ENCODE peak calls at places on chromosomes 13 and 19, in four cellular contexts. Z is choroid plexus epithelial cell, Y is HCT116, S is RWPE1. F is an unnamed sample.

GRCh38 chr19:32318884-32319520 is 26.4 kb upstream of the ZNF507 start:
- DNase-seq in Z (peak; percentile 5), S (peak; percentile 21), Y (peak; percentile 8), F (peak; percentile 21)

GRCh38 chr19:47587295-47587694 is 14.3 kb upstream of the ZNF541 start:
- DNase-seq in S (peak; percentile 30), Y (no peak), Z (peak; percentile 66), F (no peak)

GRCh38 chr13:72850959-72851677 is 69.2 kb downstream of the PIBF1 start:
- DNase-seq in Z (no peak), S (no peak), Y (no peak), F (no peak)

GRCh38 chr19:1875646-1876493 is 9.4 kb downstream of the ABHD17A start:
- DNase-seq in Z (peak; percentile 88), S (peak; percentile 67), Y (peak; percentile 68), F (peak; percentile 91)

GRCh38 chr19:58513694-58514563 is 2.1 kb upstream of the SLC27A5 start:
- DNase-seq in Z (peak; percentile 94), Y (peak; percentile 86), S (peak; percentile 76), F (peak; percentile 92)

GRCh38 chr13:49524740-49525501 is 29.2 kb downstream of the PHF11 start:
- DNase-seq in S (no peak), Z (no peak), Y (no peak), F (no peak)

GRCh38 chr19:8261881-8262280 is 46.3 kb downstream of the CD320 start:
- DNase-seq in Y (no peak), Z (no peak), S (no peak), F (no peak)

GRCh38 chr13:33493672-33494365 is 208.3 kb upstream of the STARD13 start:
- DNase-seq in Y (no peak), S (no peak), Z (no peak), F (no peak)

GRCh38 chr13:109892101-109892500 is 105.7 kb upstream of the IRS2 start:
- DNase-seq in Y (no peak), S (no peak), Z (no peak), F (no peak)

GRCh38 chr13:30751183-30751933 is 16.0 kb downstream of the ALOX5AP start:
- DNase-seq in Z (no peak), Y (no peak), S (no peak), F (no peak)

GRCh38 chr19:43527860-43528622 is 1.0 kb upstream of the ETHE1 start:
- DNase-seq in Z (no peak), S (no peak), Y (no peak), F (peak; percentile 24)

GRCh38 chr13:41554626-41555386 is 97.5 kb downstream of the RGCC start:
- DNase-seq in Y (no peak), S (no peak), Z (no peak), F (no peak)

GRCh38 chr13:90868321-90868920 is 479.1 kb upstream of the MIR17HG start:
- DNase-seq in Z (peak; percentile 62), S (peak; percentile 3), Y (peak; percentile 8), F (peak; percentile 44)

GRCh38 chr19:6062274-6062673 is 48.0 kb downstream of the RFX2 start:
- DNase-seq in Y (no peak), Z (no peak), S (no peak), F (no peak)

GRCh38 chr13:40215311-40215710 is 451.1 kb downstream of the FOXO1 start:
- DNase-seq in Z (no peak), Y (no peak), S (no peak), F (no peak)

GRCh38 chr19:46369817-46370216 is 22.9 kb downstream of the PPP5C start:
- DNase-seq in S (no peak), Y (no peak), Z (no peak), F (no peak)

GRCh38 chr13:51475727-51476521 is 23.1 kb upstream of the INTS6 start:
- DNase-seq in Z (peak; percentile 34), Y (no peak), S (no peak), F (no peak)

GRCh38 chr19:39030854-39031367 is 1.4 kb downstream of the FBXO27 start:
- DNase-seq in Z (no peak), Y (no peak), S (no peak), F (no peak)

GRCh38 chr19:46147791-46148288 is at the start of gene IGFL2:
- DNase-seq in Z (peak; percentile 39), S (peak; percentile 14), Y (peak; percentile 15), F (peak; percentile 58)

DNA sequence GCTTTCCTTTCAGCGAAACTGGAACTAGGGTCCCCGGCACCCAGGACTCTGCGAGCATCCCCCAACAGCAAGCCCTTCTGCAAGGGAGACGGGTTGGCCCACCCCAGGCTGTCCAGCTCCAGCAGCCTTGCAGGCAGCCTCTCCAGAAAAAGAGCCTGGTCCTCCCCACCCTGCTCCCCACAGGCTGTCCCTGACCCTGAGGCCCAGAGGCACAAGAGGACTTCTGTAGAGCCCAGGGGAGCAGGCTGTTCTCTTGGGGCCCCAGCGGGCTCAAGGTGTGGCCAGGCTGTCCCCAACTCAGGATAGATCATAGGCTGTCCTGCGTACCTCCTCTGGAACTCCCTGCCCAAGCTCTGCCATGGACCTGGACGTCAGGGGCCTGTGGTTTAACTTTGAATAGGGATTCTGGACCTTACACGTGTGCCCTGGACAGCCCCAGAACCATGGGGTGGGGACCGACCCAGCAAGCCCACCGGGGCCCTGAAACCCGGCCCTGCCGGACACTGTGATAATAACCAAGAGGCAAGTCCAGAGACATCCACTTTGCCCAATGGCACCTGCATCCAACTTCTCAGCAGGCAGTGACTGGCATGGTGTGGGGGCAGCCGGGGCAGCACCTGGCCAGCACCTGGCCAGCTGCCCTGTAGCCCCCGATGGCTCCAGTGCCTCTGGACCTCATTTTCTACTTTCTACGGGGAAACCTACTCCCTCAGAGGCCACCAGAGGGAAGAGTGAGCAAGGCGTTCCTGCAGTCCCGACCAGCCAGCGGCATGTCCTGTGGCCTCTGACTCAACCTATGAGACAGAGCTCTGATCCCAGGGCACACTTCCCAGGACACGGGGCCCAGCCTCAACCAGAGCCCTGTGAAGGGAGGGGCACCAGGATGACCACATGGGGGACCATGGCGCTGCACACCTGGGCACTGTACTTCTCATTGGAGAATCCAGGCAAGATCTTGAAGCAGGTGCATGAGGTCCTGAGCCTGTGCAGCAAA is 50.9 kb upstream of the TPM4 start:
- DNase-seq in Z (peak; percentile 68), S (peak; percentile 70), Y (peak; percentile 56), F (peak; percentile 74)
- TF ChIP-seq CTCF in Z (peak; percentile 76), S (peak; percentile 29), Y (peak; percentile 63), F (peak; percentile 39)

GRCh38 chr19:15257782-15258181 is 25.5 kb upstream of the EPHX3 start:
- DNase-seq in Z (no peak), S (no peak), Y (no peak), F (no peak)

GRCh38 chr19:15262011-15262410 is 29.8 kb upstream of the EPHX3 start:
- DNase-seq in Z (no peak), Y (no peak), S (no peak), F (no peak)

GRCh38 chr19:15263361-15263985 is 31.2 kb upstream of the EPHX3 start:
- DNase-seq in Z (no peak), Y (no peak), S (no peak), F (no peak)

GRCh38 chr19:15259900-15260299 is 27.7 kb upstream of the EPHX3 start:
- DNase-seq in Y (no peak), S (no peak), Z (no peak), F (no peak)

DNA sequence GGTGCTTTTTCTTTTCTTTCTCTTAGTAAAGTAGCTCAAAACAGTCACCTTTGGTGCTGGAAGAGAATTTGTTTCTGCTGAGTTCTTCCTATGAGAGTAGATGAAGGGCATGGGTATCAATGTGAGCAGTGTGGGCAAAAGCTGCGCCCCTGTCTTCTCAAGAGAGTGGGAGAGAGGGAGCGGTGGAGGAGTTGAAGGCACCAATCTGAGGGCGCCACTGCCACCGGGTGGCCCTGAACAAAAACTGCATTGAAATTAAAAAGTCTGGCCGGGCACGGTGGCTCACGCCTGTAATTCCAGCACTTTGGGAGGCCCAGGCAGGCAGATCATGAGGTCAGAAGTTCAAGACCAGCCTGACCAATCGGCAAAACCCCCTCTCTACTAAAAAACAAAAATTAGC is 28.7 kb upstream of the EPHX3 start:
- DNase-seq in Y (no peak), Z (peak; percentile 31), S (no peak), F (peak; percentile 34)
- TF ChIP-seq CTCF in Y (peak; percentile 55), Z (peak; percentile 55), S (no peak), F (peak; percentile 17)

DNA sequence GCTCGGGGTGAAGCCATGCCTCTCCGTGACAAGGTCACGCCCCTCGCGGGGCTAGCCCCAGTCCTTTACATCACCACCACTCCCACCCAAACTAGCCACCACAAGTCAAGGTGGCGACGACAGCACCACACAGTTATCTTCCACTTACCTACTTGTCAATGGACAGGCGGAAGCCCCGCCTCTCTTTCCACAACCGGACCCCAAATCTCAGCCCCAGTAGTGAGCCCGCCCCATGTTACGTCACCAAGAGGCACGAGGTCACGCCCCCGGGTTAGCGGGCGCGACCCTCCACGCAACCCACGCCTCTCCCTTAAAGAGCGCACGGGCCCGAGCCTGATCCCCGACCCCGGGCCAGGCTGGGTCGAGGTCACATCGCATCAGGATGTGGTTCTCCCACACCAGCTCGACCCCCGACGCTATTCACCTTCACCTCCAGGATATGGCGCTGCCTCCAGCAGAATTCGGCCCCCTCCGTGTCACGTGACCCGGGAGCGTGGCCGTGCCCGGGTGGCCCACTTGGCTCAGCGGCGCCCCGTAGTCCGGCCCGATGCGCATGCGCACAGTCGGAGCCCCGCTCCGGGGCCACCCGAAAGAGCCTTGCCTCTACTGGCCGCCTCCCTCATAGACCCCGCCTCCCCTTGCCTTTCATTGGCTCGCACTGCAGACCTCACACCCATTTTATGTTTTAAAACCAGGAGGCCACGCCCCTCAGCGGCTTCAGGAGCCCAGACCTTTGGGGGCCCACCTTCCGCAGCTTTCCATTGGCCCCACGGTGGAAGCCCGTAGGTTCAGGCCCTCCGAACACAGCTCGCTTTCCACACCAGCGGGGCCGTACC is 18.2 kb downstream of the SYDE1 start:
- DNase-seq in Z (peak; percentile 99), S (peak; percentile 100), Y (peak; percentile 97), F (peak; percentile 99)
- TF ChIP-seq CTCF in Z (no peak), S (no peak), Y (no peak), F (peak; percentile 6)

GRCh38 chr13:42652642-42653415 is 78.9 kb downstream of the TNFSF11 start:
- DNase-seq in Y (no peak), Z (no peak), S (no peak), F (no peak)
- TF ChIP-seq CTCF in Y (no peak), Z (no peak), S (no peak), F (no peak)

F was measured in MCF 10A.